ENCODE peak calls at places on chromosomes 6 and 20, in seven cellular contexts. One of them, this sample, is unnamed.

GRCh38 chr20:34402461-34402860 is 39.4 kb downstream of the ITCH start:
- DNase-seq in stomach: no peak
- DNase-seq in germinal center: no peak
- DNase-seq in GF-D8: no peak
- DNase-seq in HCT116: no peak
- DNase-seq in nephron progenitor cell: no peak
- DNase-seq in fibroblast of lung: peak; percentile 10
- DNase-seq in this sample: no peak

GRCh38 chr6:41155132-41155805 is 1.1 kb upstream of the TREML1 start:
- DNase-seq in stomach: no peak
- DNase-seq in germinal center: no peak
- DNase-seq in GF-D8: no peak
- DNase-seq in HCT116: no peak
- DNase-seq in nephron progenitor cell: no peak
- DNase-seq in fibroblast of lung: peak; percentile 4
- DNase-seq in this sample: no peak

GRCh38 chr6:36758516-36759176 is 61.0 kb downstream of the RAB44 start:
- DNase-seq in stomach: peak; percentile 41
- DNase-seq in germinal center: peak; percentile 53
- DNase-seq in GF-D8: no peak
- DNase-seq in HCT116: no peak
- DNase-seq in nephron progenitor cell: no peak
- DNase-seq in fibroblast of lung: no peak
- DNase-seq in this sample: peak; percentile 70

GRCh38 chr20:59984551-59984950 is 26.3 kb downstream of the CDH26 start:
- DNase-seq in stomach: no peak
- DNase-seq in germinal center: no peak
- DNase-seq in GF-D8: peak; percentile 79
- DNase-seq in HCT116: no peak
- DNase-seq in nephron progenitor cell: no peak
- DNase-seq in fibroblast of lung: no peak
- DNase-seq in this sample: no peak

GRCh38 chr20:57076202-57076651 is 190.2 kb downstream of the BMP7 start:
- DNase-seq in stomach: no peak
- DNase-seq in germinal center: no peak
- DNase-seq in GF-D8: no peak
- DNase-seq in HCT116: no peak
- DNase-seq in nephron progenitor cell: no peak
- DNase-seq in fibroblast of lung: peak; percentile 86
- DNase-seq in this sample: no peak

GRCh38 chr6:63785006-63785405 is 149.4 kb downstream of the PHF3 start:
- DNase-seq in stomach: no peak
- DNase-seq in germinal center: no peak
- DNase-seq in GF-D8: no peak
- DNase-seq in HCT116: no peak
- DNase-seq in nephron progenitor cell: no peak
- DNase-seq in fibroblast of lung: no peak
- DNase-seq in this sample: no peak

GRCh38 chr20:953742-954141 is 37.6 kb upstream of the ANGPT4 start:
- DNase-seq in stomach: no peak
- DNase-seq in germinal center: no peak
- DNase-seq in GF-D8: no peak
- DNase-seq in HCT116: peak; percentile 48
- DNase-seq in nephron progenitor cell: no peak
- DNase-seq in fibroblast of lung: no peak
- DNase-seq in this sample: peak; percentile 31

GRCh38 chr20:50654899-50655298 is 36.4 kb downstream of the RIPOR3 start:
- DNase-seq in stomach: no peak
- DNase-seq in germinal center: no peak
- DNase-seq in GF-D8: no peak
- DNase-seq in HCT116: no peak
- DNase-seq in nephron progenitor cell: no peak
- DNase-seq in fibroblast of lung: peak; percentile 36
- DNase-seq in this sample: no peak

GRCh38 chr6:98835149-98836024 is 1.0 kb downstream of the POU3F2 start:
- DNase-seq in stomach: no peak
- DNase-seq in germinal center: no peak
- DNase-seq in GF-D8: no peak
- DNase-seq in HCT116: no peak
- DNase-seq in nephron progenitor cell: peak; percentile 61
- DNase-seq in fibroblast of lung: peak; percentile 54
- DNase-seq in this sample: peak; percentile 24

GRCh38 chr20:45592574-45593189 is 13.6 kb upstream of the WFDC8 start:
- DNase-seq in stomach: no peak
- DNase-seq in germinal center: peak; percentile 40
- DNase-seq in GF-D8: peak; percentile 22
- DNase-seq in HCT116: peak; percentile 83
- DNase-seq in nephron progenitor cell: no peak
- DNase-seq in fibroblast of lung: peak; percentile 19
- DNase-seq in this sample: peak; percentile 76

GRCh38 chr6:97947841-97948240 is 664.8 kb upstream of the MMS22L start:
- DNase-seq in stomach: peak; percentile 71
- DNase-seq in germinal center: no peak
- DNase-seq in GF-D8: no peak
- DNase-seq in HCT116: peak; percentile 82
- DNase-seq in nephron progenitor cell: no peak
- DNase-seq in fibroblast of lung: peak; percentile 96
- DNase-seq in this sample: peak; percentile 5

GRCh38 chr6:43074847-43075741 is 1.0 kb upstream of the PTK7 start:
- DNase-seq in stomach: no peak
- DNase-seq in germinal center: no peak
- DNase-seq in GF-D8: no peak
- DNase-seq in HCT116: no peak
- DNase-seq in nephron progenitor cell: no peak
- DNase-seq in fibroblast of lung: peak; percentile 57
- DNase-seq in this sample: no peak

GRCh38 chr6:71197770-71198169 is 90.8 kb upstream of the OGFRL1 start:
- DNase-seq in stomach: no peak
- DNase-seq in germinal center: no peak
- DNase-seq in GF-D8: no peak
- DNase-seq in HCT116: no peak
- DNase-seq in nephron progenitor cell: no peak
- DNase-seq in fibroblast of lung: peak; percentile 91
- DNase-seq in this sample: no peak

This sample was measured in RPMI8226.